ENCODE peak calls at places on chromosomes 2 and 18, in ten cellular contexts. R, S, D, B, F, C, P, Q, T and O are unnamed samples.

GRCh38 chr18:59063300-59063895 is 76.3 kb upstream of the SEC11C start:
- DNase-seq in B (no peak), S (no peak), R (no peak), C (no peak), F (no peak), Q (no peak), T (no peak), P (peak; percentile 43), D (no peak), O (no peak)

GRCh38 chr18:21851327-21851961 is 110.9 kb downstream of the MIB1 start:
- DNase-seq in P (peak; percentile 44), C (no peak), S (peak; percentile 8), D (peak; percentile 59), Q (no peak), F (no peak), T (no peak), R (peak; percentile 46), B (no peak), O (no peak)

GRCh38 chr2:52312488-52312887 is 1280.6 kb upstream of the NRXN1 start:
- DNase-seq in C (no peak), Q (no peak), T (no peak), D (no peak), R (no peak), B (no peak), P (no peak), S (no peak), F (no peak), O (no peak)

GRCh38 chr2:113965644-113966043 is 75.8 kb downstream of the ACTR3 start:
- DNase-seq in D (peak; percentile 68), F (no peak), R (peak; percentile 46), B (no peak), C (peak; percentile 24), Q (no peak), S (no peak), T (no peak), P (peak; percentile 40), O (peak; percentile 42)

GRCh38 chr2:212721026-212721451 is 182.4 kb upstream of the ERBB4 start:
- DNase-seq in P (no peak), B (no peak), S (no peak), D (no peak), C (no peak), R (no peak), Q (peak; percentile 83), F (no peak), T (no peak), O (no peak)

GRCh38 chr2:49241506-49241905 is 87.2 kb upstream of the FSHR start:
- DNase-seq in P (peak; percentile 19), Q (no peak), B (no peak), R (peak; percentile 7), T (no peak), F (no peak), D (peak; percentile 26), S (no peak), C (no peak), O (no peak)

GRCh38 chr2:109246616-109247015 is 117.6 kb downstream of the SH3RF3 start:
- DNase-seq in C (no peak), P (no peak), B (no peak), F (no peak), D (no peak), Q (no peak), S (no peak), R (no peak), T (no peak), O (no peak)

GRCh38 chr18:29003194-29003593 is 826.3 kb upstream of the CDH2 start:
- DNase-seq in R (no peak), Q (no peak), T (no peak), S (no peak), F (no peak), P (no peak), C (no peak), D (no peak), B (no peak), O (no peak)

GRCh38 chr2:179307972-179308371 is 43.3 kb upstream of the SESTD1 start:
- DNase-seq in R (no peak), B (no peak), P (no peak), F (no peak), S (no peak), C (no peak), Q (no peak), D (no peak), T (no peak), O (no peak)

GRCh38 chr2:30714811-30715709 is 92.2 kb downstream of the CAPN13 start:
- DNase-seq in C (no peak), T (no peak), S (no peak), Q (peak; percentile 27), R (peak; percentile 19), P (no peak), B (no peak), F (peak; percentile 13), D (no peak), O (no peak)

GRCh38 chr18:23539298-23539697 is 36.0 kb downstream of the RMC1 start:
- DNase-seq in D (no peak), Q (no peak), P (no peak), T (no peak), S (no peak), B (no peak), F (no peak), R (no peak), C (no peak), O (no peak)

GRCh38 chr18:54798186-54798585 is 30.1 kb upstream of the RAB27B start:
- DNase-seq in F (no peak), T (no peak), Q (no peak), P (no peak), S (no peak), B (no peak), D (no peak), R (no peak), C (no peak), O (no peak)

GRCh38 chr2:24231461-24231881 is 56.6 kb downstream of the FAM228A start:
- DNase-seq in Q (no peak), C (no peak), P (peak; percentile 8), S (no peak), F (no peak), B (no peak), T (no peak), D (peak; percentile 41), R (peak; percentile 49), O (no peak)

GRCh38 chr2:24241528-24241927 is 66.7 kb downstream of the FAM228A start:
- DNase-seq in S (no peak), D (no peak), B (no peak), Q (no peak), F (no peak), T (no peak), C (no peak), P (no peak), R (no peak), O (no peak)

GRCh38 chr2:24233321-24233720 is 58.5 kb downstream of the FAM228A start:
- DNase-seq in R (peak; percentile 26), B (no peak), P (no peak), D (no peak), Q (no peak), F (no peak), S (no peak), T (no peak), C (no peak), O (no peak)

GRCh38 chr2:24238158-24238557 is 63.3 kb downstream of the FAM228A start:
- DNase-seq in B (no peak), T (no peak), C (no peak), Q (no peak), S (no peak), D (no peak), R (no peak), P (no peak), F (no peak), O (no peak)

GRCh38 chr2:24237313-24237712 is 62.5 kb downstream of the FAM228A start:
- DNase-seq in F (no peak), R (no peak), P (no peak), C (no peak), T (no peak), S (no peak), D (no peak), B (no peak), Q (no peak), O (no peak)
- TF ChIP-seq CTCF in F (no peak), R (no peak), P (no peak), C (no peak), T (no peak), S (no peak), D (peak; percentile 8), B (no peak), Q (no peak), O (no peak)

DNA sequence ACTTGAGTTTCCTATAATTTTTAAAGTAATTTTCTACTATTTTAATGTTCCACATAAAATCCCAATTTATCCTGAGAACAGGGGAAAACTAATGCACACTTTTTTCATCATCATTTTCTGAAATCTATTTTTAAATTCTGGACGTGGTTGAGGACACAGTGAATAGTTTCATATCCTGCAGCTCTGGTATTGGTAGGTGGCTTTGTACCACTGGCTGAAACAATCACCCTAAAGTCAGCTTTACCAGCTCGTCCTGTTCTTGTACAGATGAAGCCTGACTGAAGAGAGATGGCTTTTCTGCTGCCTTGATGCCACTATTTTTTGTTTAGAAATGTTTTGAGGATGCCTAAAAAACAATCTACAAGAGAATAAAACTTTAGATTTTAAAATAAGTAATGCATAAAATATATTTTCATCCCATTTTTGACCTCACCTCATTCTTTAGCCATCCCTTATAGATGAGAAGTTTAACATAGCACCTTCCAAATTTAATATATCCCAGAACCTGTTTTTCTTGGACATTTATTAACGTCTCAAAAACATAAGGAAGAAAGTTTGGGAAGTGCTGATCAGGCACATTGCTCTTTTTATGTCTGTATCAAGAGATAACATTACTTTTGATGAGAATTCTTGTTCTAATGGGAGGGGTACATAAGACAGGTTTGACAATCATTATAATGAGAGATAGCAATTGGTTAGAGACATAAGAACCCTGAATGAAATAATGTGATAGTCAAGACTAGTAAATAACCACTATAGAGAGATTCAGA is 80.9 kb downstream of the GALNT1 start:
- DNase-seq in C (peak; percentile 21), Q (no peak), B (no peak), D (no peak), S (no peak), T (no peak), F (no peak), R (no peak), P (no peak), O (no peak)
- TF ChIP-seq CTCF in C (no peak), Q (no peak), B (no peak), D (no peak), S (no peak), T (no peak), F (no peak), R (no peak), P (no peak), O (no peak)

GRCh38 chr2:100178085-100178788 is 35.8 kb upstream of the AFF3 start:
- DNase-seq in Q (no peak), F (no peak), C (peak; percentile 8), B (no peak), D (peak; percentile 72), T (no peak), P (peak; percentile 47), S (peak; percentile 52), R (peak; percentile 47), O (peak; percentile 20)
- TF ChIP-seq CTCF in Q (peak; percentile 37), F (peak; percentile 38), C (peak; percentile 58), B (peak; percentile 19), D (peak; percentile 65), T (peak; percentile 45), P (peak; percentile 49), S (peak; percentile 16), R (peak; percentile 45), O (peak; percentile 39)

DNA sequence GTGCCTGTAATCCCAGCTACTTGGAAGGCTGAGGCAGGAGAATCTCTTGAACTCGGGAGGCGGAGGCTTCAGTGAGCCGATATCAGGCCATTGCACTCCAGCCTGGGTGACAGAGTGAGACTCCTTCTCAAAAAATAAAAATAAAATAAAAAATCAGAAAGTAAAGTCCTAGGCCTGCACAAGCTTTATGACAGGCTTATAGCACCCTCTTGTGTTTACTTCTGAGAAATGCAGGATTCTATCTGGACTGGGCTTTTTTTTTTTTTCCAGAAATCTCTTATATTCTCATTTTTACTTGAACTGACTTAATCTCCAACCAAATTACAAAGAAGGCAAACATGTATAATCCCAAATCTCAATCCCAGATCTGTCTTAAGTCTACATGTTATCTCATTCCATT is 26.1 kb upstream of the REG3G start:
- DNase-seq in F (no peak), D (peak; percentile 17), S (peak; percentile 7), C (no peak), R (peak; percentile 15), T (no peak), Q (no peak), B (no peak), P (peak; percentile 2), O (no peak)
- TF ChIP-seq CTCF in F (peak; percentile 67), D (peak; percentile 20), S (peak; percentile 31), C (peak; percentile 41), R (peak; percentile 32), T (no peak), Q (peak; percentile 55), B (peak; percentile 22), P (peak; percentile 22), O (peak; percentile 33)